ENCODE peak calls at places on chromosome 12, in four cellular contexts. S is GM12892, G is esophagus squamous epithelium, A is lower leg skin. I is an unnamed sample.

GRCh38 chr12:57227315-57228115 is 2.0 kb upstream of the SHMT2 start:
- DNase-seq in S (no peak), G (no peak), A (no peak), I (no peak)

GRCh38 chr12:93609281-93610192 is 37.1 kb downstream of the SOCS2 start:
- DNase-seq in S (no peak), G (no peak), A (no peak), I (no peak)

GRCh38 chr12:79296128-79296527 is 394.6 kb downstream of the PAWR start:
- DNase-seq in S (no peak), G (no peak), A (no peak), I (no peak)

GRCh38 chr12:48811454-48812090 is 6.7 kb upstream of the CACNB3 start:
- DNase-seq in S (no peak), G (no peak), A (no peak), I (no peak)

GRCh38 chr12:126480396-126480795 is 1415.2 kb downstream of the AACS start:
- DNase-seq in S (no peak), G (no peak), A (no peak), I (no peak)

GRCh38 chr12:110744697-110745264 is 2.1 kb upstream of the PPP1CC start:
- DNase-seq in S (no peak), G (no peak), A (no peak), I (no peak)

GRCh38 chr12:93292731-93293566 is 84.8 kb upstream of the NUDT4 start:
- DNase-seq in S (no peak), G (no peak), A (no peak), I (no peak)

GRCh38 chr12:108516511-108517275 is 1.6 kb downstream of the FICD start:
- DNase-seq in S (no peak), G (no peak), A (no peak), I (no peak)

GRCh38 chr12:13342971-13343370 is 146.4 kb downstream of the EMP1 start:
- DNase-seq in S (no peak), G (no peak), A (no peak), I (no peak)

GRCh38 chr12:77995436-77996167 is 164.9 kb downstream of the NAV3 start:
- DNase-seq in S (no peak), G (no peak), A (no peak), I (no peak)

GRCh38 chr12:42631507-42631906 is 42.0 kb upstream of the PRICKLE1 start:
- DNase-seq in S (no peak), G (no peak), A (no peak), I (no peak)

GRCh38 chr12:113899042-113899843 is 66.9 kb downstream of the RBM19 start:
- DNase-seq in S (no peak), G (no peak), A (no peak), I (no peak)

GRCh38 chr12:42421844-42422779 is 96.1 kb downstream of the PPHLN1 start:
- DNase-seq in S (no peak), G (no peak), A (no peak), I (no peak)

GRCh38 chr12:116564080-116564479 is 4.9 kb downstream of the MAP1LC3B2 start:
- DNase-seq in S (no peak), G (no peak), A (no peak), I (no peak)

GRCh38 chr12:40436564-40436963 is 211.8 kb downstream of the LRRK2 start:
- DNase-seq in S (no peak), G (no peak), A (no peak), I (no peak)

GRCh38 chr12:29991924-29992323 is 208.2 kb upstream of the TMTC1 start:
- DNase-seq in S (no peak), G (no peak), A (no peak), I (no peak)

GRCh38 chr12:47838286-47838931 is 18.7 kb upstream of the HDAC7 start:
- DNase-seq in S (no peak), G (no peak), A (no peak), I (no peak)

GRCh38 chr12:122322501-122322900 is 56.2 kb upstream of the VPS33A start:
- DNase-seq in S (no peak), G (no peak), A (no peak), I (no peak)

DNA sequence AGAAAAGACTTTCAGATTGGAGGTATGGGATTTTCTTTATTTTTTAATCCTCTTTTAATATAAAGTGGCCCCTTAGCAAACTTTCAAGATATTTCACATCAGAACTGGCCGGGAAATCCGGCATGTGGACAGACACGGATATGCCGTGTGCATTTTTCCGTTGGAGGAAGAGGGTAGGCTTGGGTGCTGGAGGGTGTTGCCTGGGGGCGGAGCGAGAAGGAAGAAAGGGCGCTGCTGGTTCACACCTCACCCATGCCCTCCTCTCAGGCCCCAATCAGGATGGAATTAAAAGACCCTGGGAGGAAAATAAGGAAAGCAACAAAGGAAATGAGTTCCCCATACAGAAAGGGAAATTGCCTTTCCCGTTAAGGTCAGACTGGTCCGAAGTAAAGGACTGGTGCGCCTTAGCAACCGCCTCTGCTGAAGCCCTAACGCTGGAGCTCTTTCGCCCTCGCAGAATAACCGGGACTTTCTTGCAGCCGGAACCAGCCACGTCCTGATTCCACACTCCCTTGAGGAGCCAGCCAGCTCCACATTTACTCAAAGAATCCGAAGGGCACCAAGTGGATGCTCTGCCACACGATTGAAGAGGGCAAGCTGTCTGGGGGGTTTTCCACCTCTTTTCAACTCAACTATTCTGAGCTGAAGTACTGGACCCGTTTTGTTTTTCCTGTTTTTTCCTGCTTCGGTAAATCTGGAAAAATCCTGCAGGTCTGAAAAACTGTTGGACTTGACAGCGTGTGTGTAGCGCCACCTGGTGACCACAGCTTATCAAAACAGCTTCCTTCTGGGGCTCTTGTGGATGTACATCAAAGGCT is 37.8 kb upstream of the BCL2L14 start:
- DNase-seq in S (no peak), G (peak; percentile 12), A (peak; percentile 72), I (peak; percentile 77)
- TF ChIP-seq POLR2A in S (no peak), G (no peak), A (no peak), I (no peak)

DNA sequence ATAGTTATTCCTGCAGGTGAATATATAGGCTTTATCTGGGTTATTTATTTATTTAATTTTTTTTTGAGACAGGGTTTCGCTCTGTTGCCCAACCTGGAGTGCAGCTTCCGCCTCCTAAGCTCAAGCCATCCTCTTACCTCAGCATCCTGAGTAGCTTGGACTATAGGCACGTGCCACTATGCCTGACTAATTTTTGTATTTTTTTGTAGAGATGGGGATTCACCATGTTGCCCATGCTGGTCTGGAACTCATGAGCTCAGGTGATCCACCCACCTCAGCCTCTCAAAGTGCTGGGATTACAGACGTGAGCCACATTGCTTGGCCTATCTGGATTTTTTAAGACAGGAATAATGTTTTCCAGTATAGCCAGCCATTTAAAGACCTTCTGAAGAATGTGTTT is 2.0 kb downstream of the RAN start:
- DNase-seq in S (no peak), G (no peak), A (no peak), I (no peak)
- TF ChIP-seq POLR2A in S (no peak), G (no peak), A (no peak), I (no peak)

DNA sequence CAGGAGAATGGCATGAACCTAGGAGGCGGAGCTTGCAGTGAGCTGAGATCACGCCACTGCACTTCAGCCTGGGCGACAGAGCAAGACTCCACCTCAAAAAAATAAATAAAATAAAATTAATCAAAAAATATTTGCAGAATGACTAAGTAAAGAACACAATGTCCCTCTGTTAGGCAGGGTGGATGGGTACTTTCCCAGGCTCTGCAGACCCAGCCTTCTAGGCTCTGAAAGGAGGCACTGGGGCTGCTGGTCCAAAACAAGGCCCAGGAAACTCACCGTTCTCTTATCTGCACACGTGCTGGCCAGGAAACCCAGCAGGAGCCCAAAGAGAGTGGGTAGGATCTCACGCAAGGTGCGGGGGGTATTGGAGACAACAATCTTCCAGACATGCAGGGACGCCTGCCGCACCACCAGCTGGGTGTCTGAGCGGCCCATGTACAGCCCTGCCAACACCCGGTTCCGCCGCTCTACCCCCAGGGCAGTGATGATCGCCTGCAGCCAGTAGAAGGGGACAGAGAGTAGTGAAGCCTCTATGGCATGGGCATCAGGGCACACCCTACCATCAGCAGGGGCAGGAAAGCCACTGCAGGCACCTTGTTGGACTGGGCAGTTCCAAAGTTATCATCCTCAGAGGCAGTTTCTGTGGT is 25.8 kb upstream of the RAB35 start:
- DNase-seq in S (no peak), G (no peak), A (no peak), I (no peak)
- TF ChIP-seq POLR2A in S (no peak), G (no peak), A (no peak), I (no peak)

GRCh38 chr12:109575683-109576082 is 2.1 kb downstream of the MVK start:
- DNase-seq in S (no peak), G (no peak), A (no peak), I (no peak)

GRCh38 chr12:109573914-109574244 is 285 bp downstream of the MVK start:
- DNase-seq in S (no peak), G (no peak), A (no peak), I (no peak)

GRCh38 chr12:109571773-109572505 is 1.4 kb downstream of the MMAB start:
- DNase-seq in S (no peak), G (no peak), A (no peak), I (no peak)

GRCh38 chr12:109573029-109573913 is at the start of the genes MMAB and MVK:
- DNase-seq in S (peak; percentile 97), G (peak; percentile 97), A (peak; percentile 100), I (peak; percentile 98)

DNA sequence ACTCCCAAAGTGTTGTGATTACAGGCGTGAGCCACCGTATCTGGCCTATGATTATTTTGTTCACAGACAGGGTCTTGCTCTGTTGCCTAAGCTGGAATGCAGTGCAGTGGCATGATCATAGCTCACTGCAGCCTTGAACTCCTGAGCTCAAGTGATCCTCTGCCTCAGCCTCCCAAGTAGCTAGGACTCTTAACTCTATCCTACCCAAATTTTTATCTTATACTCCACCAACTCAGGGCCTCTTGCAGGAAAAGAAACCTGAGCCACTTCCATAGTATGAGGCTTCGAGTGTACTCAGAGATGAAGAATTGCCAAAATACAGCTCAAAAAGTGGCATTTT is 828 bp downstream of the MMAB start:
- DNase-seq in S (no peak), G (no peak), A (no peak), I (no peak)
- TF ChIP-seq POLR2A in S (no peak), G (no peak), A (no peak), I (no peak)

GRCh38 chr12:52950553-52950952 is 1.6 kb downstream of the KRT18 start:
- DNase-seq in S (no peak), G (no peak), A (no peak), I (no peak)

GRCh38 chr12:52951640-52952039 is 2.7 kb downstream of the KRT18 start:
- DNase-seq in S (no peak), G (no peak), A (no peak), I (no peak)

GRCh38 chr12:52947738-52948423 is 1.0 kb upstream of the KRT18 start:
- DNase-seq in S (no peak), G (no peak), A (no peak), I (no peak)

GRCh38 chr12:52951126-52951525 is 2.2 kb downstream of the KRT18 start:
- DNase-seq in S (no peak), G (no peak), A (no peak), I (no peak)

DNA sequence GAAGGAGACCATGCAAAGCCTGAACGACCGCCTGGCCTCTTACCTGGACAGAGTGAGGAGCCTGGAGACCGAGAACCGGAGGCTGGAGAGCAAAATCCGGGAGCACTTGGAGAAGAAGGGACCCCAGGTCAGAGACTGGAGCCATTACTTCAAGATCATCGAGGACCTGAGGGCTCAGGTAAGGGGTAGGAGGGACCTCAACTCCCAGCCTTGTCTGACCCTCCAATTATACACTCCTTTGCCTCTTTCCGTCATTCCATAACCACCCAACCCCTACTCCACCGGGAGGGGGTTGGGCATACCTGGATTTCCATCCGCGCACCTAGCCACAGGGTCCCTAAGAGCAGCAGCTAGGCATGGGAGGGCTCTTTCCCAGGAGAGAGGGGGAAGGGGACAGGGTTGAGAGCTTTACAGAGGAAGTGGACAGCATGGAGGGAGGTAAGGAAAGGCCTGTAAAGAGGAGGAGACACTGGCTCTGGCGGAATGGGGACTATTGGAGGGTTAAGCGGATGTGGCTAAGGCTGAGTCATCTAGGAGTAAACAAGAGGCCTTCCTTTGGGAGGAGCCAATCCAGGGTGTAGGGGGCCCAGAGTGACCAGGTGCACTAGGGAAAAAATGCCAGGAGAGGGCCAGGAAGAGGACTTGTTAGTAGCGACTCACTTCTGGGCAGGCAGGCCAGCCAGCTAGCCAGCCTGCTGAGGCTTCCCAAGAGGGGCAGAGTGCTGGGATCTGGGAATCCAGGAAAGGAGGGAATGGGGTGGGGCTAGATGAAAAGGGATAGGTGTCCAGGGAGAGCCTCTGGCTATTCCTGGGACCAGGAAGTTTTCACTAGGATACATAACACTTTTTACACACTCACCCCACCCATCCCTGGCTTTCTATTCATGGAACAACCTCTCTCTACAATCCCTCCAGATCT is 754 bp downstream of the KRT18 start:
- DNase-seq in S (no peak), G (no peak), A (no peak), I (peak; percentile 78)
- TF ChIP-seq POLR2A in S (no peak), G (no peak), A (no peak), I (peak; percentile 95)

I was measured in Peyer's patch.